ENCODE peak calls at places on chromosomes 3 and 15, in nine cellular contexts. C is mucosa of gallbladder; R is iPS-NIHi11; Z is tibial nerve; N is SW480; K is GM12865; O is cardiac fibroblast; U is stimulated activated effector memory CD8-positive, alpha-beta T cell treated with anti-CD3 and anti-CD28 coated beads, Interleukin-12 subunit alpha, Interleukin-12 subunit beta, amount 100 ng/mL, for 72 hours; A is activated CD8-positive, alpha-beta T cell treated with anti-CD3 and anti-CD28 coated beads, Interleukin-2, amount 10 ng/mL, durations not matched to agents 7 days and 5 days. W is an unnamed sample.
A peak's percentile ranks its signal among the peaks of the same experiment; 100 is the strongest.

GRCh38 chr3:124456506-124456905 is 273.7 kb upstream of the UMPS start:
- DNase-seq in C (no peak), R (no peak), Z (no peak), N (no peak), K (no peak), O (no peak), U (no peak), A (no peak), W (no peak)

GRCh38 chr3:33884204-33884561 is 85.8 kb downstream of the PDCD6IP start:
- DNase-seq in C (no peak), R (no peak), Z (no peak), N (no peak), K (peak; percentile 13), O (peak; percentile 44), U (no peak), A (no peak), W (peak; percentile 40)

GRCh38 chr15:51425517-51426033 is 84.1 kb downstream of the GLDN start:
- DNase-seq in C (no peak), R (no peak), Z (no peak), N (no peak), K (no peak), O (no peak), U (no peak), A (no peak), W (no peak)

GRCh38 chr15:79598639-79599038 is 166.5 kb downstream of the MINAR1 start:
- DNase-seq in C (no peak), R (no peak), Z (no peak), N (no peak), K (no peak), O (no peak), U (no peak), A (no peak), W (no peak)

GRCh38 chr3:33879540-33879939 is 81.1 kb downstream of the PDCD6IP start:
- DNase-seq in C (no peak), R (no peak), Z (no peak), N (no peak), K (no peak), O (no peak), U (no peak), A (no peak), W (no peak)

GRCh38 chr15:73956276-73957086 is 30.2 kb downstream of the LOXL1 start:
- DNase-seq in C (no peak), R (no peak), Z (no peak), N (peak; percentile 98), K (no peak), O (peak; percentile 83), U (no peak), A (no peak), W (no peak)

GRCh38 chr3:66722675-66723074 is 221.9 kb upstream of the LRIG1 start:
- DNase-seq in C (peak; percentile 19), R (peak; percentile 26), Z (no peak), N (no peak), K (no peak), O (peak; percentile 60), U (no peak), A (no peak), W (peak; percentile 18)

GRCh38 chr15:91129436-91129835 is 29.4 kb downstream of the SV2B start:
- DNase-seq in C (no peak), R (no peak), Z (no peak), N (no peak), K (no peak), O (no peak), U (no peak), A (no peak), W (no peak)

GRCh38 chr3:7876741-7877297 is 624.8 kb upstream of the LMCD1 start:
- DNase-seq in C (no peak), R (no peak), Z (no peak), N (peak; percentile 77), K (no peak), O (peak; percentile 3), U (no peak), A (peak; percentile 61), W (no peak)

GRCh38 chr3:1007890-1008289 is 84.9 kb upstream of the CNTN6 start:
- DNase-seq in C (no peak), R (no peak), Z (no peak), N (no peak), K (no peak), O (peak; percentile 39), U (no peak), A (no peak), W (peak; percentile 25)

GRCh38 chr3:134406331-134407246 is 32.3 kb upstream of the AMOTL2 start:
- DNase-seq in C (no peak), R (peak; percentile 64), Z (no peak), N (no peak), K (no peak), O (peak; percentile 5), U (peak; percentile 42), A (no peak), W (peak; percentile 29)

GRCh38 chr3:126548556-126549466 is 9.9 kb downstream of the C3orf22 start:
- DNase-seq in C (no peak), R (peak; percentile 54), Z (no peak), N (no peak), K (no peak), O (no peak), U (no peak), A (no peak), W (no peak)

GRCh38 chr3:96915465-96915864 is 101.1 kb downstream of the EPHA6 start:
- DNase-seq in C (no peak), R (no peak), Z (no peak), N (no peak), K (no peak), O (no peak), U (no peak), A (no peak), W (no peak)

GRCh38 chr3:144314946-144315345 is 343.3 kb downstream of the DIPK2A start:
- DNase-seq in C (no peak), R (no peak), Z (no peak), N (no peak), K (no peak), O (no peak), U (no peak), A (no peak), W (no peak)

GRCh38 chr15:67184208-67184925 is 70.1 kb downstream of the AAGAB start:
- DNase-seq in C (no peak), R (no peak), Z (no peak), N (no peak), K (no peak), O (no peak), U (no peak), A (no peak), W (no peak)

GRCh38 chr15:70065006-70065722 is 32.6 kb downstream of the TLE3 start:
- DNase-seq in C (peak; percentile 82), R (no peak), Z (no peak), N (no peak), K (no peak), O (no peak), U (no peak), A (no peak), W (no peak)

GRCh38 chr3:10437272-10437994 is 68.0 kb downstream of the ATP2B2 start:
- DNase-seq in C (peak; percentile 16), R (no peak), Z (no peak), N (no peak), K (peak; percentile 28), O (peak; percentile 10), U (peak; percentile 86), A (peak; percentile 84), W (no peak)

GRCh38 chr3:194983121-194983520 is 287.8 kb downstream of the XXYLT1 start:
- DNase-seq in C (no peak), R (no peak), Z (no peak), N (no peak), K (no peak), O (no peak), U (no peak), A (no peak), W (no peak)

GRCh38 chr3:157122116-157122515 is 37.8 kb downstream of the CCNL1 start:
- DNase-seq in C (no peak), R (no peak), Z (no peak), N (peak; percentile 81), K (no peak), O (peak; percentile 91), U (no peak), A (no peak), W (no peak)

GRCh38 chr3:140187028-140187427 is 252.0 kb downstream of the CLSTN2 start:
- DNase-seq in C (no peak), R (no peak), Z (no peak), N (peak; percentile 11), K (no peak), O (no peak), U (no peak), A (no peak), W (no peak)

W was measured in testis.